ENCODE peak calls at places on chromosome 5, in seven cellular contexts. D is tibial artery, L is esophagus squamous epithelium, Y is adipocyte, G is cardiac muscle cell, X is fibroblast of lung, A is body of pancreas. W is an unnamed sample. For H3K4me1, the result is how much of the 10 kb centered on the place peaks cover.

GRCh38 chr5:131436081-131436480 is 172.2 kb downstream of the CDC42SE2 start:
- DNase-seq in D (peak), L (no peak), Y (no peak), G (no peak), X (no peak), A (no peak), W (no peak)

GRCh38 chr5:169354921-169355320 is 54.0 kb upstream of the SLIT3 start:
- DNase-seq in D (no peak), L (no peak), Y (no peak), G (no peak), X (peak), A (no peak), W (no peak)

GRCh38 chr5:159928122-159928960 is 12.1 kb downstream of the ADRA1B start:
- DNase-seq in D (peak), L (no peak), Y (peak), G (peak), X (peak), A (no peak), W (no peak)

GRCh38 chr5:112977440-112977861 is 853 bp downstream of the DCP2 start:
- DNase-seq in D (no peak), L (no peak), Y (peak), G (no peak), X (peak), A (no peak), W (no peak)

GRCh38 chr5:61307611-61308010 is 24.4 kb upstream of the ZSWIM6 start:
- DNase-seq in D (no peak), L (no peak), Y (no peak), G (no peak), X (no peak), A (no peak), W (no peak)

GRCh38 chr5:96219580-96220281 is 213.3 kb downstream of the PCSK1 start:
- DNase-seq in D (no peak), L (no peak), Y (peak), G (peak), X (peak), A (no peak), W (no peak)

GRCh38 chr5:24491482-24491881 is 153.3 kb downstream of the CDH10 start:
- DNase-seq in D (no peak), L (no peak), Y (no peak), G (no peak), X (no peak), A (no peak), W (no peak)

GRCh38 chr5:6475626-6476312 is 27.1 kb downstream of the UBE2QL1 start:
- DNase-seq in D (no peak), L (no peak), Y (no peak), G (no peak), X (no peak), A (peak), W (no peak)

GRCh38 chr5:137207023-137207760 is 291.9 kb downstream of the SPOCK1 start:
- DNase-seq in D (no peak), L (no peak), Y (no peak), G (no peak), X (no peak), A (peak), W (no peak)

GRCh38 chr5:53262348-53262970 is 152.9 kb upstream of the MOCS2 start:
- DNase-seq in D (peak), L (no peak), Y (peak), G (peak), X (peak), A (peak), W (no peak)

GRCh38 chr5:102865510-102866314 is 110.6 kb downstream of the PAM start:
- DNase-seq in D (peak), L (no peak), Y (peak), G (peak), X (peak), A (peak), W (peak)

GRCh38 chr5:17441351-17441750 is 56.7 kb upstream of the TAF11L2 start:
- DNase-seq in D (no peak), L (no peak), Y (peak), G (peak), X (peak), A (no peak), W (no peak)

GRCh38 chr5:174423538-174423937 is 300.8 kb upstream of the MSX2 start:
- DNase-seq in D (no peak), L (no peak), Y (no peak), G (no peak), X (no peak), A (no peak), W (no peak)

GRCh38 chr5:14728109-14728938 is 63.8 kb downstream of the OTULIN start:
- DNase-seq in D (no peak), L (no peak), Y (no peak), G (no peak), X (no peak), A (no peak), W (no peak)

GRCh38 chr5:136012041-136012804 is 16.6 kb upstream of the TGFBI start:
- DNase-seq in D (no peak), L (no peak), Y (peak), G (peak), X (peak), A (no peak), W (no peak)

GRCh38 chr5:103315455-103315854 is 56.9 kb downstream of the MACIR start:
- DNase-seq in D (no peak), L (no peak), Y (no peak), G (no peak), X (no peak), A (no peak), W (no peak)

GRCh38 chr5:2695200-2695891 is 56.1 kb downstream of the IRX2 start:
- DNase-seq in D (no peak), L (no peak), Y (no peak), G (no peak), X (peak), A (no peak), W (peak)

GRCh38 chr5:8953016-8953415 is 592.9 kb downstream of the SEMA5A start:
- DNase-seq in D (no peak), L (no peak), Y (peak), G (no peak), X (no peak), A (no peak), W (no peak)

GRCh38 chr5:178435321-178436238 is 154.6 kb downstream of the COL23A1 start:
- DNase-seq in D (no peak), L (no peak), Y (no peak), G (no peak), X (no peak), A (no peak), W (peak)

GRCh38 chr5:122715095-122715494 is 59.8 kb upstream of the SNX2 start:
- DNase-seq in D (no peak), L (no peak), Y (peak), G (peak), X (peak), A (no peak), W (no peak)

GRCh38 chr5:37015795-37016666 is 139.5 kb downstream of the NIPBL start:
- DNase-seq in D (no peak), L (no peak), Y (peak), G (peak), X (peak), A (no peak), W (no peak)

GRCh38 chr5:122259995-122260394 is 52.0 kb upstream of the SNCAIP start:
- DNase-seq in D (no peak), L (no peak), Y (peak), G (peak), X (peak), A (no peak), W (peak)

GRCh38 chr5:59276886-59277514 is 616.5 kb downstream of the PDE4D start:
- DNase-seq in D (no peak), L (no peak), Y (no peak), G (peak), X (peak), A (no peak), W (peak)

GRCh38 chr5:59621477-59621876 is 272.0 kb downstream of the PDE4D start:
- DNase-seq in D (no peak), L (no peak), Y (no peak), G (peak), X (peak), A (no peak), W (no peak)

GRCh38 chr5:20113031-20113685 is 125.2 kb upstream of the CDH18 start:
- DNase-seq in D (no peak), L (no peak), Y (peak), G (peak), X (peak), A (no peak), W (no peak)

GRCh38 chr5:163261647-163262269 is 175.6 kb upstream of the CCNG1 start:
- DNase-seq in D (no peak), L (no peak), Y (no peak), G (no peak), X (no peak), A (no peak), W (no peak)

GRCh38 chr5:148653840-148654781 is at the start of gene HTR4:
- DNase-seq in D (no peak), L (no peak), Y (no peak), G (no peak), X (no peak), A (no peak), W (peak)

GRCh38 chr5:67476531-67476930 is 279.9 kb upstream of the CD180 start:
- DNase-seq in D (no peak), L (no peak), Y (peak), G (no peak), X (peak), A (no peak), W (no peak)

GRCh38 chr5:113331201-113331551 is 103.6 kb downstream of the TSSK1B start:
- DNase-seq in D (no peak), L (no peak), Y (peak), G (peak), X (peak), A (no peak), W (no peak)

GRCh38 chr5:173823721-173824567 is 64.2 kb upstream of the CPEB4 start:
- DNase-seq in D (no peak), L (no peak), Y (peak), G (peak), X (peak), A (peak), W (no peak)

GRCh38 chr5:61624966-61625681 is 293.1 kb downstream of the ZSWIM6 start:
- DNase-seq in D (no peak), L (no peak), Y (no peak), G (no peak), X (no peak), A (no peak), W (no peak)

GRCh38 chr5:149365418-149365817 is 7.6 kb downstream of the PCYOX1L start:
- DNase-seq in D (no peak), L (no peak), Y (no peak), G (no peak), X (no peak), A (no peak), W (no peak)

GRCh38 chr5:14818931-14819790 is 52.4 kb downstream of the ANKH start:
- DNase-seq in D (peak), L (no peak), Y (no peak), G (no peak), X (no peak), A (no peak), W (no peak)

GRCh38 chr5:20229286-20230005 is 241.4 kb upstream of the CDH18 start:
- DNase-seq in D (no peak), L (no peak), Y (peak), G (peak), X (no peak), A (no peak), W (no peak)

GRCh38 chr5:149872351-149873040 is 72.1 kb downstream of the PDE6A start:
- DNase-seq in D (no peak), L (no peak), Y (no peak), G (peak), X (no peak), A (no peak), W (no peak)

GRCh38 chr5:57779383-57780223 is 297.0 kb upstream of the ACTBL2 start:
- DNase-seq in D (no peak), L (no peak), Y (peak), G (peak), X (peak), A (peak), W (no peak)

GRCh38 chr5:147439253-147439652 is 70.6 kb downstream of the DPYSL3 start:
- DNase-seq in D (no peak), L (no peak), Y (no peak), G (no peak), X (peak), A (no peak), W (no peak)

GRCh38 chr5:32541241-32541640 is 44.1 kb upstream of the SUB1 start:
- DNase-seq in D (no peak), L (no peak), Y (peak), G (peak), X (peak), A (no peak), W (no peak)

GRCh38 chr5:113512341-113512740 is 1.2 kb upstream of the YTHDC2 start:
- DNase-seq in D (no peak), L (no peak), Y (no peak), G (no peak), X (peak), A (no peak), W (no peak)

GRCh38 chr5:57891443-57891842 is 408.8 kb upstream of the ACTBL2 start:
- DNase-seq in D (no peak), L (no peak), Y (no peak), G (no peak), X (no peak), A (no peak), W (no peak)

GRCh38 chr5:90561766-90562165 is 3.2 kb downstream of the ADGRV1 start:
- DNase-seq in D (no peak), L (no peak), Y (no peak), G (no peak), X (no peak), A (no peak), W (no peak)

GRCh38 chr5:90563161-90563560 is 4.6 kb downstream of the ADGRV1 start:
- DNase-seq in D (no peak), L (no peak), Y (no peak), G (no peak), X (no peak), A (no peak), W (no peak)

GRCh38 chr5:90565491-90565890 is 6.9 kb downstream of the ADGRV1 start:
- DNase-seq in D (no peak), L (no peak), Y (no peak), G (no peak), X (no peak), A (no peak), W (no peak)

GRCh38 chr5:90560771-90561170 is 2.2 kb downstream of the ADGRV1 start:
- DNase-seq in D (no peak), L (no peak), Y (no peak), G (no peak), X (no peak), A (no peak), W (no peak)

GRCh38 chr5:90562331-90562730 is 3.7 kb downstream of the ADGRV1 start:
- DNase-seq in D (no peak), L (no peak), Y (no peak), G (no peak), X (no peak), A (no peak), W (no peak)
- H3K4me1 ChIP-seq in D (under half), L (under half), Y (under half), G (under half), X (under half), A (under half), W (under half)

GRCh38 chr5:65037845-65038815 is 269.4 kb downstream of the CWC27 start:
- DNase-seq in D (no peak), L (no peak), Y (no peak), G (no peak), X (no peak), A (peak), W (no peak)

GRCh38 chr5:65032250-65032649 is 263.5 kb downstream of the CWC27 start:
- DNase-seq in D (peak), L (no peak), Y (peak), G (peak), X (peak), A (no peak), W (no peak)

GRCh38 chr5:65034782-65035181 is 266.1 kb downstream of the CWC27 start:
- DNase-seq in D (no peak), L (no peak), Y (no peak), G (no peak), X (no peak), A (no peak), W (peak)

GRCh38 chr5:65035212-65036206 is 266.8 kb downstream of the CWC27 start:
- DNase-seq in D (peak), L (peak), Y (peak), G (peak), X (peak), A (peak), W (peak)

GRCh38 chr5:65034029-65034781 is 265.5 kb downstream of the CWC27 start:
- DNase-seq in D (peak), L (no peak), Y (no peak), G (peak), X (no peak), A (peak), W (no peak)
- H3K4me1 ChIP-seq in D (under half), L (under half), Y (under half), G (under half), X (under half), A (under half), W (under half)

GRCh38 chr5:125011419-125011818 is 265.0 kb upstream of the ZNF608 start:
- DNase-seq in D (no peak), L (no peak), Y (no peak), G (no peak), X (no peak), A (no peak), W (no peak)
- H3K4me1 ChIP-seq in D (under half), L (under half), Y (under half), G (under half), X (under half), A (under half), W (under half)

GRCh38 chr5:83001788-83002381 is 75.3 kb downstream of the TMEM167A start:
- DNase-seq in D (no peak), L (no peak), Y (no peak), G (no peak), X (no peak), A (no peak), W (no peak)
- H3K4me1 ChIP-seq in D (under half), L (under half), Y (under half), G (under half), X (under half), A (under half), W (under half)

GRCh38 chr5:1077491-1078020 is 34.3 kb downstream of the SLC12A7 start:
- DNase-seq in D (no peak), L (no peak), Y (no peak), G (no peak), X (no peak), A (no peak), W (no peak)

GRCh38 chr5:1079961-1080360 is 31.9 kb downstream of the SLC12A7 start:
- DNase-seq in D (no peak), L (no peak), Y (no peak), G (no peak), X (no peak), A (no peak), W (no peak)

GRCh38 chr5:1078206-1078605 is 33.7 kb downstream of the SLC12A7 start:
- DNase-seq in D (no peak), L (no peak), Y (no peak), G (no peak), X (no peak), A (no peak), W (no peak)

GRCh38 chr5:1079486-1079885 is 32.4 kb downstream of the SLC12A7 start:
- DNase-seq in D (no peak), L (no peak), Y (no peak), G (no peak), X (no peak), A (no peak), W (no peak)

GRCh38 chr5:1078851-1079250 is 33.0 kb downstream of the SLC12A7 start:
- DNase-seq in D (no peak), L (no peak), Y (no peak), G (no peak), X (no peak), A (no peak), W (no peak)
- H3K4me1 ChIP-seq in D (under half), L (under half), Y (under half), G (under half), X (under half), A (under half), W (under half)

GRCh38 chr5:120535900-120536299 is 71.8 kb downstream of the PRR16 start:
- DNase-seq in D (no peak), L (no peak), Y (no peak), G (no peak), X (peak), A (no peak), W (no peak)

GRCh38 chr5:120538149-120538548 is 74.0 kb downstream of the PRR16 start:
- DNase-seq in D (no peak), L (no peak), Y (peak), G (no peak), X (peak), A (no peak), W (no peak)

GRCh38 chr5:120538644-120539043 is 74.5 kb downstream of the PRR16 start:
- DNase-seq in D (no peak), L (no peak), Y (peak), G (peak), X (peak), A (no peak), W (no peak)

GRCh38 chr5:120540097-120540496 is 76.0 kb downstream of the PRR16 start:
- DNase-seq in D (no peak), L (no peak), Y (no peak), G (no peak), X (no peak), A (no peak), W (no peak)

GRCh38 chr5:120539471-120539870 is 75.4 kb downstream of the PRR16 start:
- DNase-seq in D (no peak), L (no peak), Y (no peak), G (no peak), X (peak), A (no peak), W (no peak)
- H3K4me1 ChIP-seq in D (under half), L (under half), Y (under half), G (under half), X (under half), A (under half), W (under half)

GRCh38 chr5:127758884-127759283 is 55.7 kb downstream of the CCDC192 start:
- DNase-seq in D (no peak), L (no peak), Y (peak), G (peak), X (peak), A (no peak), W (no peak)
- H3K4me1 ChIP-seq in D (under half), L (under half), Y (under half), G (under half), X (under half), A (under half), W (under half)

GRCh38 chr5:77772729-77773128 is 3.4 kb downstream of the TBCA start:
- DNase-seq in D (no peak), L (no peak), Y (no peak), G (no peak), X (no peak), A (no peak), W (no peak)
- H3K4me1 ChIP-seq in D (half or more), L (half or more), Y (under half), G (under half), X (under half), A (under half), W (half or more)

GRCh38 chr5:157602505-157602904 is 26.9 kb upstream of the ADAM19 start:
- DNase-seq in D (no peak), L (no peak), Y (no peak), G (no peak), X (peak), A (no peak), W (no peak)

GRCh38 chr5:157603333-157604190 is 28.0 kb upstream of the ADAM19 start:
- DNase-seq in D (no peak), L (no peak), Y (peak), G (peak), X (peak), A (no peak), W (no peak)

GRCh38 chr5:157607371-157608161 is 32.0 kb upstream of the ADAM19 start:
- DNase-seq in D (no peak), L (no peak), Y (peak), G (peak), X (peak), A (no peak), W (no peak)

GRCh38 chr5:157608972-157609565 is 33.5 kb upstream of the ADAM19 start:
- DNase-seq in D (no peak), L (no peak), Y (no peak), G (peak), X (no peak), A (no peak), W (no peak)

GRCh38 chr5:157606046-157606445 is 30.5 kb upstream of the ADAM19 start:
- DNase-seq in D (no peak), L (no peak), Y (no peak), G (no peak), X (no peak), A (no peak), W (no peak)
- H3K4me1 ChIP-seq in D (under half), L (under half), Y (under half), G (under half), X (under half), A (under half), W (under half)